ENCODE peak calls at places on chromosomes 16 and 17, in nine cellular contexts. One of them, this sample, is unnamed.

GRCh38 chr16:74730049-74730683 is 29.5 kb upstream of the MLKL start:
- DNase-seq in activated naive CD4-positive, alpha-beta T cell treated with anti-CD3 and anti-CD28 coated beads for 36 hours: no peak
- DNase-seq in NCI-H1436 treated with DMSO at 0.1 percent for 48 hours: no peak
- DNase-seq in M059J: peak; percentile 73
- DNase-seq in head of caudate nucleus: no peak
- DNase-seq in GM10248: no peak
- DNase-seq in endothelial cell of umbilical vein: no peak
- DNase-seq in progenitor cell of endocrine pancreas: no peak
- DNase-seq in NCI-H1105 treated with DMSO at 0.1 percent for 48 hours: no peak
- DNase-seq in this sample: no peak

GRCh38 chr17:67947325-67947813 is 48.9 kb downstream of the C17orf58 start:
- DNase-seq in M059J: no peak
- DNase-seq in progenitor cell of endocrine pancreas: no peak
- DNase-seq in NCI-H1105 treated with DMSO at 0.1 percent for 48 hours: no peak
- DNase-seq in head of caudate nucleus: no peak
- DNase-seq in NCI-H1436 treated with DMSO at 0.1 percent for 48 hours: no peak
- DNase-seq in GM10248: no peak
- DNase-seq in activated naive CD4-positive, alpha-beta T cell treated with anti-CD3 and anti-CD28 coated beads for 36 hours: no peak
- DNase-seq in endothelial cell of umbilical vein: no peak
- DNase-seq in this sample: no peak

GRCh38 chr17:78426293-78426879 is 47.9 kb downstream of the PGS1 start:
- DNase-seq in progenitor cell of endocrine pancreas: no peak
- DNase-seq in NCI-H1105 treated with DMSO at 0.1 percent for 48 hours: no peak
- DNase-seq in GM10248: no peak
- DNase-seq in head of caudate nucleus: peak; percentile 59
- DNase-seq in M059J: no peak
- DNase-seq in activated naive CD4-positive, alpha-beta T cell treated with anti-CD3 and anti-CD28 coated beads for 36 hours: no peak
- DNase-seq in NCI-H1436 treated with DMSO at 0.1 percent for 48 hours: no peak
- DNase-seq in endothelial cell of umbilical vein: no peak
- DNase-seq in this sample: no peak

GRCh38 chr17:39081851-39082250 is 69.6 kb downstream of the PLXDC1 start:
- DNase-seq in GM10248: no peak
- DNase-seq in NCI-H1436 treated with DMSO at 0.1 percent for 48 hours: no peak
- DNase-seq in progenitor cell of endocrine pancreas: no peak
- DNase-seq in M059J: no peak
- DNase-seq in head of caudate nucleus: no peak
- DNase-seq in endothelial cell of umbilical vein: no peak
- DNase-seq in NCI-H1105 treated with DMSO at 0.1 percent for 48 hours: no peak
- DNase-seq in activated naive CD4-positive, alpha-beta T cell treated with anti-CD3 and anti-CD28 coated beads for 36 hours: no peak
- DNase-seq in this sample: no peak

GRCh38 chr17:45743626-45744326 is 40.3 kb upstream of the CRHR1 start:
- DNase-seq in M059J: no peak
- DNase-seq in activated naive CD4-positive, alpha-beta T cell treated with anti-CD3 and anti-CD28 coated beads for 36 hours: no peak
- DNase-seq in NCI-H1436 treated with DMSO at 0.1 percent for 48 hours: no peak
- DNase-seq in endothelial cell of umbilical vein: no peak
- DNase-seq in head of caudate nucleus: no peak
- DNase-seq in GM10248: no peak
- DNase-seq in progenitor cell of endocrine pancreas: no peak
- DNase-seq in NCI-H1105 treated with DMSO at 0.1 percent for 48 hours: no peak
- DNase-seq in this sample: no peak

GRCh38 chr16:70250748-70251650 is 741 bp downstream of the EXOSC6 start:
- DNase-seq in GM10248: peak; percentile 62
- DNase-seq in NCI-H1105 treated with DMSO at 0.1 percent for 48 hours: no peak
- DNase-seq in head of caudate nucleus: peak; percentile 43
- DNase-seq in progenitor cell of endocrine pancreas: no peak
- DNase-seq in M059J: peak; percentile 55
- DNase-seq in NCI-H1436 treated with DMSO at 0.1 percent for 48 hours: no peak
- DNase-seq in endothelial cell of umbilical vein: peak; percentile 72
- DNase-seq in activated naive CD4-positive, alpha-beta T cell treated with anti-CD3 and anti-CD28 coated beads for 36 hours: peak; percentile 37
- DNase-seq in this sample: no peak

GRCh38 chr17:41534899-41535546 is 6.9 kb upstream of the KRT19 start:
- DNase-seq in NCI-H1105 treated with DMSO at 0.1 percent for 48 hours: no peak
- DNase-seq in activated naive CD4-positive, alpha-beta T cell treated with anti-CD3 and anti-CD28 coated beads for 36 hours: no peak
- DNase-seq in progenitor cell of endocrine pancreas: no peak
- DNase-seq in endothelial cell of umbilical vein: no peak
- DNase-seq in head of caudate nucleus: no peak
- DNase-seq in GM10248: no peak
- DNase-seq in M059J: no peak
- DNase-seq in NCI-H1436 treated with DMSO at 0.1 percent for 48 hours: no peak
- DNase-seq in this sample: no peak

GRCh38 chr16:27383511-27384243 is 18.3 kb upstream of the IL21R start:
- DNase-seq in NCI-H1436 treated with DMSO at 0.1 percent for 48 hours: no peak
- DNase-seq in head of caudate nucleus: peak; percentile 39
- DNase-seq in progenitor cell of endocrine pancreas: no peak
- DNase-seq in NCI-H1105 treated with DMSO at 0.1 percent for 48 hours: no peak
- DNase-seq in M059J: no peak
- DNase-seq in endothelial cell of umbilical vein: no peak
- DNase-seq in activated naive CD4-positive, alpha-beta T cell treated with anti-CD3 and anti-CD28 coated beads for 36 hours: no peak
- DNase-seq in GM10248: no peak
- DNase-seq in this sample: no peak

GRCh38 chr16:49737541-49737940 is 118.4 kb downstream of the ZNF423 start:
- DNase-seq in M059J: no peak
- DNase-seq in GM10248: no peak
- DNase-seq in endothelial cell of umbilical vein: no peak
- DNase-seq in NCI-H1105 treated with DMSO at 0.1 percent for 48 hours: no peak
- DNase-seq in activated naive CD4-positive, alpha-beta T cell treated with anti-CD3 and anti-CD28 coated beads for 36 hours: no peak
- DNase-seq in progenitor cell of endocrine pancreas: no peak
- DNase-seq in NCI-H1436 treated with DMSO at 0.1 percent for 48 hours: no peak
- DNase-seq in head of caudate nucleus: no peak
- DNase-seq in this sample: no peak

GRCh38 chr17:75102385-75102821 is 7.4 kb upstream of the ARMC7 start:
- DNase-seq in M059J: no peak
- DNase-seq in head of caudate nucleus: no peak
- DNase-seq in endothelial cell of umbilical vein: no peak
- DNase-seq in GM10248: peak; percentile 62
- DNase-seq in activated naive CD4-positive, alpha-beta T cell treated with anti-CD3 and anti-CD28 coated beads for 36 hours: no peak
- DNase-seq in NCI-H1105 treated with DMSO at 0.1 percent for 48 hours: no peak
- DNase-seq in NCI-H1436 treated with DMSO at 0.1 percent for 48 hours: peak; percentile 19
- DNase-seq in progenitor cell of endocrine pancreas: no peak
- DNase-seq in this sample: peak; percentile 70

GRCh38 chr16:4915226-4915761 is 21.7 kb downstream of the PPL start:
- DNase-seq in NCI-H1105 treated with DMSO at 0.1 percent for 48 hours: no peak
- DNase-seq in GM10248: no peak
- DNase-seq in head of caudate nucleus: no peak
- DNase-seq in M059J: peak; percentile 98
- DNase-seq in endothelial cell of umbilical vein: no peak
- DNase-seq in NCI-H1436 treated with DMSO at 0.1 percent for 48 hours: no peak
- DNase-seq in progenitor cell of endocrine pancreas: no peak
- DNase-seq in activated naive CD4-positive, alpha-beta T cell treated with anti-CD3 and anti-CD28 coated beads for 36 hours: no peak
- DNase-seq in this sample: no peak

GRCh38 chr17:76262732-76263344 is 2.3 kb upstream of the UBALD2 start:
- DNase-seq in endothelial cell of umbilical vein: peak; percentile 41
- DNase-seq in GM10248: peak; percentile 61
- DNase-seq in progenitor cell of endocrine pancreas: no peak
- DNase-seq in M059J: peak; percentile 48
- DNase-seq in head of caudate nucleus: no peak
- DNase-seq in NCI-H1105 treated with DMSO at 0.1 percent for 48 hours: no peak
- DNase-seq in NCI-H1436 treated with DMSO at 0.1 percent for 48 hours: no peak
- DNase-seq in activated naive CD4-positive, alpha-beta T cell treated with anti-CD3 and anti-CD28 coated beads for 36 hours: peak; percentile 66
- DNase-seq in this sample: peak; percentile 66

GRCh38 chr16:51971184-51971583 is 575.8 kb downstream of the TOX3 start:
- DNase-seq in NCI-H1436 treated with DMSO at 0.1 percent for 48 hours: no peak
- DNase-seq in activated naive CD4-positive, alpha-beta T cell treated with anti-CD3 and anti-CD28 coated beads for 36 hours: no peak
- DNase-seq in head of caudate nucleus: peak; percentile 39
- DNase-seq in progenitor cell of endocrine pancreas: no peak
- DNase-seq in endothelial cell of umbilical vein: no peak
- DNase-seq in M059J: peak; percentile 50
- DNase-seq in GM10248: no peak
- DNase-seq in NCI-H1105 treated with DMSO at 0.1 percent for 48 hours: peak; percentile 17
- DNase-seq in this sample: no peak

GRCh38 chr17:75684249-75684648 is 17.1 kb downstream of the SAP30BP start:
- DNase-seq in head of caudate nucleus: no peak
- DNase-seq in endothelial cell of umbilical vein: peak; percentile 54
- DNase-seq in M059J: peak; percentile 55
- DNase-seq in NCI-H1105 treated with DMSO at 0.1 percent for 48 hours: no peak
- DNase-seq in NCI-H1436 treated with DMSO at 0.1 percent for 48 hours: no peak
- DNase-seq in activated naive CD4-positive, alpha-beta T cell treated with anti-CD3 and anti-CD28 coated beads for 36 hours: no peak
- DNase-seq in GM10248: no peak
- DNase-seq in progenitor cell of endocrine pancreas: no peak
- DNase-seq in this sample: no peak

GRCh38 chr17:39364236-39365025 is 37.0 kb downstream of the FBXL20 start:
- DNase-seq in M059J: no peak
- DNase-seq in progenitor cell of endocrine pancreas: no peak
- DNase-seq in endothelial cell of umbilical vein: no peak
- DNase-seq in NCI-H1436 treated with DMSO at 0.1 percent for 48 hours: no peak
- DNase-seq in NCI-H1105 treated with DMSO at 0.1 percent for 48 hours: no peak
- DNase-seq in GM10248: no peak
- DNase-seq in head of caudate nucleus: no peak
- DNase-seq in activated naive CD4-positive, alpha-beta T cell treated with anti-CD3 and anti-CD28 coated beads for 36 hours: no peak
- DNase-seq in this sample: no peak

GRCh38 chr16:31157136-31157535 is 7.3 kb upstream of the PRSS36 start:
- DNase-seq in activated naive CD4-positive, alpha-beta T cell treated with anti-CD3 and anti-CD28 coated beads for 36 hours: no peak
- DNase-seq in GM10248: peak; percentile 20
- DNase-seq in progenitor cell of endocrine pancreas: no peak
- DNase-seq in head of caudate nucleus: no peak
- DNase-seq in M059J: no peak
- DNase-seq in endothelial cell of umbilical vein: no peak
- DNase-seq in NCI-H1105 treated with DMSO at 0.1 percent for 48 hours: no peak
- DNase-seq in NCI-H1436 treated with DMSO at 0.1 percent for 48 hours: no peak
- DNase-seq in this sample: no peak

GRCh38 chr16:65828296-65828695 is 538.2 kb upstream of the CDH5 start:
- DNase-seq in GM10248: no peak
- DNase-seq in endothelial cell of umbilical vein: no peak
- DNase-seq in M059J: no peak
- DNase-seq in progenitor cell of endocrine pancreas: no peak
- DNase-seq in head of caudate nucleus: no peak
- DNase-seq in NCI-H1105 treated with DMSO at 0.1 percent for 48 hours: no peak
- DNase-seq in activated naive CD4-positive, alpha-beta T cell treated with anti-CD3 and anti-CD28 coated beads for 36 hours: no peak
- DNase-seq in NCI-H1436 treated with DMSO at 0.1 percent for 48 hours: no peak
- DNase-seq in this sample: no peak

GRCh38 chr17:65547253-65547670 is 14.2 kb downstream of the AXIN2 start:
- DNase-seq in progenitor cell of endocrine pancreas: no peak
- DNase-seq in M059J: no peak
- DNase-seq in NCI-H1105 treated with DMSO at 0.1 percent for 48 hours: no peak
- DNase-seq in endothelial cell of umbilical vein: no peak
- DNase-seq in head of caudate nucleus: no peak
- DNase-seq in activated naive CD4-positive, alpha-beta T cell treated with anti-CD3 and anti-CD28 coated beads for 36 hours: peak; percentile 52
- DNase-seq in GM10248: no peak
- DNase-seq in NCI-H1436 treated with DMSO at 0.1 percent for 48 hours: no peak
- DNase-seq in this sample: no peak

GRCh38 chr16:11639925-11640899 is 28.0 kb upstream of the SNN start:
- DNase-seq in NCI-H1436 treated with DMSO at 0.1 percent for 48 hours: no peak
- DNase-seq in NCI-H1105 treated with DMSO at 0.1 percent for 48 hours: peak; percentile 31
- DNase-seq in head of caudate nucleus: peak; percentile 86
- DNase-seq in M059J: peak; percentile 98
- DNase-seq in GM10248: no peak
- DNase-seq in activated naive CD4-positive, alpha-beta T cell treated with anti-CD3 and anti-CD28 coated beads for 36 hours: no peak
- DNase-seq in endothelial cell of umbilical vein: peak; percentile 18
- DNase-seq in progenitor cell of endocrine pancreas: no peak
- DNase-seq in this sample: no peak

GRCh38 chr17:12530126-12530525 is 135.6 kb upstream of the MYOCD start:
- DNase-seq in NCI-H1105 treated with DMSO at 0.1 percent for 48 hours: no peak
- DNase-seq in progenitor cell of endocrine pancreas: no peak
- DNase-seq in NCI-H1436 treated with DMSO at 0.1 percent for 48 hours: no peak
- DNase-seq in head of caudate nucleus: no peak
- DNase-seq in M059J: no peak
- DNase-seq in GM10248: no peak
- DNase-seq in endothelial cell of umbilical vein: no peak
- DNase-seq in activated naive CD4-positive, alpha-beta T cell treated with anti-CD3 and anti-CD28 coated beads for 36 hours: no peak
- DNase-seq in this sample: no peak

GRCh38 chr17:7241783-7242716 is at the start of gene GABARAP:
- DNase-seq in endothelial cell of umbilical vein: peak; percentile 94
- DNase-seq in NCI-H1436 treated with DMSO at 0.1 percent for 48 hours: peak; percentile 63
- DNase-seq in progenitor cell of endocrine pancreas: peak; percentile 88
- DNase-seq in M059J: peak; percentile 83
- DNase-seq in NCI-H1105 treated with DMSO at 0.1 percent for 48 hours: peak; percentile 88
- DNase-seq in activated naive CD4-positive, alpha-beta T cell treated with anti-CD3 and anti-CD28 coated beads for 36 hours: peak; percentile 93
- DNase-seq in GM10248: peak; percentile 79
- DNase-seq in head of caudate nucleus: peak; percentile 96
- DNase-seq in this sample: peak; percentile 85

GRCh38 chr17:59851431-59852375 is 41.0 kb downstream of the TUBD1 start:
- DNase-seq in M059J: peak; percentile 94
- DNase-seq in NCI-H1436 treated with DMSO at 0.1 percent for 48 hours: no peak
- DNase-seq in endothelial cell of umbilical vein: no peak
- DNase-seq in NCI-H1105 treated with DMSO at 0.1 percent for 48 hours: no peak
- DNase-seq in activated naive CD4-positive, alpha-beta T cell treated with anti-CD3 and anti-CD28 coated beads for 36 hours: no peak
- DNase-seq in GM10248: no peak
- DNase-seq in progenitor cell of endocrine pancreas: no peak
- DNase-seq in head of caudate nucleus: no peak
- DNase-seq in this sample: no peak

GRCh38 chr16:87278191-87279093 is 38.8 kb downstream of the C16orf95 start:
- DNase-seq in progenitor cell of endocrine pancreas: peak; percentile 73
- DNase-seq in M059J: peak; percentile 73
- DNase-seq in activated naive CD4-positive, alpha-beta T cell treated with anti-CD3 and anti-CD28 coated beads for 36 hours: peak; percentile 65
- DNase-seq in NCI-H1105 treated with DMSO at 0.1 percent for 48 hours: no peak
- DNase-seq in endothelial cell of umbilical vein: peak; percentile 86
- DNase-seq in head of caudate nucleus: peak; percentile 79
- DNase-seq in GM10248: peak; percentile 85
- DNase-seq in NCI-H1436 treated with DMSO at 0.1 percent for 48 hours: no peak
- DNase-seq in this sample: peak; percentile 64

GRCh38 chr16:4682616-4683254 is 10.6 kb upstream of the NUDT16L1 start:
- DNase-seq in progenitor cell of endocrine pancreas: peak; percentile 30
- DNase-seq in GM10248: no peak
- DNase-seq in NCI-H1436 treated with DMSO at 0.1 percent for 48 hours: no peak
- DNase-seq in head of caudate nucleus: peak; percentile 77
- DNase-seq in M059J: peak; percentile 50
- DNase-seq in NCI-H1105 treated with DMSO at 0.1 percent for 48 hours: no peak
- DNase-seq in activated naive CD4-positive, alpha-beta T cell treated with anti-CD3 and anti-CD28 coated beads for 36 hours: peak; percentile 58
- DNase-seq in endothelial cell of umbilical vein: no peak
- DNase-seq in this sample: no peak

GRCh38 chr16:80899804-80900592 is 95.6 kb upstream of the CDYL2 start:
- DNase-seq in NCI-H1436 treated with DMSO at 0.1 percent for 48 hours: no peak
- DNase-seq in head of caudate nucleus: peak; percentile 41
- DNase-seq in endothelial cell of umbilical vein: peak; percentile 90
- DNase-seq in NCI-H1105 treated with DMSO at 0.1 percent for 48 hours: no peak
- DNase-seq in M059J: peak; percentile 89
- DNase-seq in GM10248: no peak
- DNase-seq in activated naive CD4-positive, alpha-beta T cell treated with anti-CD3 and anti-CD28 coated beads for 36 hours: no peak
- DNase-seq in progenitor cell of endocrine pancreas: no peak
- DNase-seq in this sample: no peak

GRCh38 chr17:40107266-40107980 is 7.0 kb upstream of the NR1D1 start:
- DNase-seq in progenitor cell of endocrine pancreas: no peak
- DNase-seq in head of caudate nucleus: peak; percentile 36
- DNase-seq in NCI-H1105 treated with DMSO at 0.1 percent for 48 hours: no peak
- DNase-seq in activated naive CD4-positive, alpha-beta T cell treated with anti-CD3 and anti-CD28 coated beads for 36 hours: peak; percentile 32
- DNase-seq in endothelial cell of umbilical vein: no peak
- DNase-seq in GM10248: no peak
- DNase-seq in M059J: no peak
- DNase-seq in NCI-H1436 treated with DMSO at 0.1 percent for 48 hours: no peak
- DNase-seq in this sample: no peak

GRCh38 chr16:68676113-68676860 is 31.2 kb downstream of the CDH3 start:
- DNase-seq in progenitor cell of endocrine pancreas: no peak
- DNase-seq in NCI-H1436 treated with DMSO at 0.1 percent for 48 hours: no peak
- DNase-seq in endothelial cell of umbilical vein: no peak
- DNase-seq in GM10248: no peak
- DNase-seq in head of caudate nucleus: no peak
- DNase-seq in NCI-H1105 treated with DMSO at 0.1 percent for 48 hours: no peak
- DNase-seq in activated naive CD4-positive, alpha-beta T cell treated with anti-CD3 and anti-CD28 coated beads for 36 hours: no peak
- DNase-seq in M059J: peak; percentile 57
- DNase-seq in this sample: no peak

GRCh38 chr17:20300399-20301037 is 166.8 kb downstream of the LGALS9B start:
- DNase-seq in head of caudate nucleus: peak; percentile 69
- DNase-seq in M059J: peak; percentile 37
- DNase-seq in endothelial cell of umbilical vein: no peak
- DNase-seq in progenitor cell of endocrine pancreas: no peak
- DNase-seq in activated naive CD4-positive, alpha-beta T cell treated with anti-CD3 and anti-CD28 coated beads for 36 hours: no peak
- DNase-seq in NCI-H1436 treated with DMSO at 0.1 percent for 48 hours: no peak
- DNase-seq in GM10248: no peak
- DNase-seq in NCI-H1105 treated with DMSO at 0.1 percent for 48 hours: no peak
- DNase-seq in this sample: no peak

GRCh38 chr17:13698832-13699231 is 97.1 kb upstream of the HS3ST3A1 start:
- DNase-seq in endothelial cell of umbilical vein: no peak
- DNase-seq in NCI-H1105 treated with DMSO at 0.1 percent for 48 hours: no peak
- DNase-seq in M059J: no peak
- DNase-seq in head of caudate nucleus: no peak
- DNase-seq in GM10248: no peak
- DNase-seq in activated naive CD4-positive, alpha-beta T cell treated with anti-CD3 and anti-CD28 coated beads for 36 hours: no peak
- DNase-seq in NCI-H1436 treated with DMSO at 0.1 percent for 48 hours: no peak
- DNase-seq in progenitor cell of endocrine pancreas: no peak
- DNase-seq in this sample: no peak

GRCh38 chr17:47265983-47266541 is 12.4 kb downstream of the ITGB3 start:
- DNase-seq in head of caudate nucleus: no peak
- DNase-seq in M059J: peak; percentile 87
- DNase-seq in activated naive CD4-positive, alpha-beta T cell treated with anti-CD3 and anti-CD28 coated beads for 36 hours: no peak
- DNase-seq in GM10248: no peak
- DNase-seq in progenitor cell of endocrine pancreas: no peak
- DNase-seq in NCI-H1105 treated with DMSO at 0.1 percent for 48 hours: no peak
- DNase-seq in NCI-H1436 treated with DMSO at 0.1 percent for 48 hours: no peak
- DNase-seq in endothelial cell of umbilical vein: peak; percentile 43
- DNase-seq in this sample: no peak

GRCh38 chr17:30961213-30962188 is 9.3 kb upstream of the RNF135 start:
- DNase-seq in head of caudate nucleus: no peak
- DNase-seq in progenitor cell of endocrine pancreas: no peak
- DNase-seq in GM10248: peak; percentile 51
- DNase-seq in NCI-H1105 treated with DMSO at 0.1 percent for 48 hours: no peak
- DNase-seq in NCI-H1436 treated with DMSO at 0.1 percent for 48 hours: no peak
- DNase-seq in endothelial cell of umbilical vein: no peak
- DNase-seq in activated naive CD4-positive, alpha-beta T cell treated with anti-CD3 and anti-CD28 coated beads for 36 hours: peak; percentile 41
- DNase-seq in M059J: no peak
- DNase-seq in this sample: no peak